ENCODE peak calls at places on chromosomes 6 and 20, in five cellular contexts. M is neural crest cell; V is activated B cell treated with CpG ODN at 0.5 μM for 24 hours; K is stimulated activated CD4-positive, alpha-beta T cell treated with anti-CD3 and anti-CD28 coated beads, Interleukin-1b, Interleukin-23, amount 100 ng/mL, for 4 hours; N is central memory CD8-positive, alpha-beta T cell. D is an unnamed sample.
A peak's percentile ranks its signal among the peaks of the same experiment; 100 is the strongest.

GRCh38 chr6:110654096-110654820 is 161.0 kb downstream of the CDK19 start:
- DNase-seq in V (no peak), K (no peak), N (no peak), M (no peak), D (no peak)

GRCh38 chr20:23106271-23106851 is 20.2 kb upstream of the CD93 start:
- DNase-seq in M (no peak), N (no peak), K (no peak), V (no peak), D (peak; percentile 54)

GRCh38 chr6:170093658-170094596 is 197.0 kb downstream of the DLL1 start:
- DNase-seq in N (no peak), V (peak; percentile 10), M (no peak), K (no peak), D (peak; percentile 37)

GRCh38 chr6:47440722-47441121 is 36.9 kb upstream of the CD2AP start:
- DNase-seq in V (no peak), N (no peak), M (no peak), K (no peak), D (no peak)

GRCh38 chr20:61750093-61750492 is 315.6 kb downstream of the TAF4 start:
- DNase-seq in M (no peak), V (no peak), N (no peak), K (no peak), D (no peak)

GRCh38 chr6:107441706-107442105 is 17.7 kb downstream of the PDSS2 start:
- DNase-seq in M (no peak), V (no peak), K (no peak), N (no peak), D (no peak)

GRCh38 chr20:62938105-62938888 is at the start of gene GID8:
- DNase-seq in V (peak; percentile 66), M (peak; percentile 43), K (no peak), N (no peak), D (peak; percentile 60)

GRCh38 chr20:10798811-10799210 is 125.0 kb upstream of the JAG1 start:
- DNase-seq in N (no peak), M (no peak), V (no peak), K (no peak), D (no peak)

GRCh38 chr6:167795874-167796667 is 30.6 kb upstream of the AFDN start:
- DNase-seq in V (no peak), N (no peak), K (no peak), M (no peak), D (no peak)

GRCh38 chr6:39585641-39586040 is 139.6 kb downstream of the KIF6 start:
- DNase-seq in N (no peak), K (no peak), V (no peak), M (no peak), D (no peak)

GRCh38 chr20:47789081-47789998 is 4.1 kb upstream of the SULF2 start:
- DNase-seq in K (no peak), V (no peak), N (no peak), M (peak; percentile 20), D (no peak)

GRCh38 chr6:125196613-125197012 is 43.0 kb downstream of the TPD52L1 start:
- DNase-seq in K (no peak), M (no peak), N (no peak), V (no peak), D (no peak)

GRCh38 chr20:36390719-36391415 is 84.7 kb downstream of the DLGAP4 start:
- DNase-seq in M (no peak), V (no peak), N (no peak), K (no peak), D (no peak)

GRCh38 chr6:44704240-44705150 is 317.0 kb downstream of the CDC5L start:
- DNase-seq in N (no peak), M (no peak), V (no peak), K (peak; percentile 3), D (no peak)

GRCh38 chr6:37493047-37493995 is 6.4 kb downstream of the CCDC167 start:
- DNase-seq in M (no peak), N (no peak), V (no peak), K (no peak), D (no peak)

GRCh38 chr6:137240168-137240567 is 21.0 kb upstream of the IFNGR1 start:
- DNase-seq in M (no peak), N (no peak), V (no peak), K (no peak), D (peak; percentile 50)

GRCh38 chr20:14337400-14338171 is at the start of gene FLRT3:
- DNase-seq in N (no peak), K (no peak), V (peak; percentile 17), M (peak; percentile 71), D (peak; percentile 72)

GRCh38 chr20:22523128-22523498 is 61.3 kb downstream of the FOXA2 start:
- DNase-seq in N (no peak), K (no peak), V (no peak), M (no peak), D (no peak)

GRCh38 chr20:2692886-2693285 is 306 bp downstream of the EBF4 start:
- DNase-seq in M (no peak), N (no peak), V (no peak), K (peak; percentile 31), D (peak; percentile 28)

GRCh38 chr6:25136879-25137278 is 142.3 kb upstream of the CARMIL1 start:
- DNase-seq in K (no peak), N (no peak), V (no peak), M (no peak), D (no peak)

GRCh38 chr6:121678245-121678644 is 242.8 kb downstream of the GJA1 start:
- DNase-seq in M (no peak), K (no peak), V (no peak), N (no peak), D (no peak)

GRCh38 chr6:35727206-35727934 is 9.5 kb upstream of the ARMC12 start:
- DNase-seq in M (peak; percentile 44), V (no peak), N (no peak), K (no peak), D (peak; percentile 57)

GRCh38 chr6:97282238-97282725 is 734 bp downstream of the MMS22L start:
- DNase-seq in K (peak; percentile 1), M (no peak), V (no peak), N (no peak), D (peak; percentile 10)

GRCh38 chr6:157271911-157272310 is 51.4 kb downstream of the TMEM242 start:
- DNase-seq in V (no peak), K (no peak), N (no peak), M (no peak), D (no peak)

GRCh38 chr6:6712258-6712978 is 123.9 kb downstream of the LY86 start:
- DNase-seq in N (no peak), V (no peak), M (no peak), K (no peak), D (peak; percentile 44)